ENCODE peak calls at places on chromosomes 6 and 20, in seven cellular contexts. R is SK-N-SH, V is GM23248, G is HCT116, T is hepatocyte, K is neural progenitor cell, U is PC-3. L is an unnamed sample.

GRCh38 chr6:32216292-32216691 is 7.6 kb downstream of the NOTCH4 start:
- DNase-seq in R (no peak), V (no peak), G (no peak), T (no peak), K (no peak), U (no peak), L (no peak)

GRCh38 chr6:55825402-55826051 is 49.9 kb downstream of the BMP5 start:
- DNase-seq in R (no peak), V (peak; percentile 82), G (no peak), T (peak; percentile 32), K (peak; percentile 61), U (peak; percentile 77), L (no peak)

GRCh38 chr6:30507849-30508843 is 18.8 kb downstream of the HLA-E start:
- DNase-seq in R (no peak), V (no peak), G (no peak), T (no peak), K (no peak), U (no peak), L (peak; percentile 65)

GRCh38 chr6:101879782-101880181 is 486.3 kb downstream of the GRIK2 start:
- DNase-seq in R (no peak), V (no peak), G (no peak), T (no peak), K (no peak), U (no peak), L (no peak)

GRCh38 chr20:46923550-46923949 is 28.9 kb downstream of the EYA2 start:
- DNase-seq in R (no peak), V (no peak), G (no peak), T (no peak), K (no peak), U (no peak), L (no peak)

GRCh38 chr6:41200296-41200900 is 551 bp downstream of the TREML2 start:
- DNase-seq in R (no peak), V (peak; percentile 26), G (no peak), T (no peak), K (no peak), U (no peak), L (peak; percentile 73)

GRCh38 chr6:170143401-170144150 is 147.3 kb downstream of the DLL1 start:
- DNase-seq in R (no peak), V (no peak), G (no peak), T (no peak), K (no peak), U (no peak), L (no peak)

GRCh38 chr6:28802417-28803336 is 121.1 kb downstream of the TRIM27 start:
- DNase-seq in R (no peak), V (peak; percentile 54), G (peak; percentile 58), T (no peak), K (no peak), U (peak; percentile 51), L (no peak)

GRCh38 chr6:144528605-144529425 is 243.7 kb downstream of the UTRN start:
- DNase-seq in R (no peak), V (peak; percentile 40), G (no peak), T (no peak), K (peak; percentile 81), U (peak; percentile 15), L (no peak)

GRCh38 chr6:162973975-162974374 is 246.2 kb downstream of the PACRG start:
- DNase-seq in R (no peak), V (peak; percentile 13), G (no peak), T (no peak), K (no peak), U (no peak), L (no peak)

GRCh38 chr6:41917528-41917927 is 3.4 kb downstream of the MED20 start:
- DNase-seq in R (no peak), V (peak; percentile 95), G (peak; percentile 71), T (no peak), K (no peak), U (peak; percentile 97), L (no peak)

GRCh38 chr20:11755071-11755881 is 162.4 kb upstream of the BTBD3 start:
- DNase-seq in R (no peak), V (peak; percentile 62), G (no peak), T (no peak), K (peak; percentile 50), U (peak; percentile 60), L (no peak)

GRCh38 chr6:166360243-166361079 is 18.1 kb upstream of the SFT2D1 start:
- DNase-seq in R (no peak), V (peak; percentile 29), G (no peak), T (no peak), K (no peak), U (peak; percentile 33), L (no peak)

GRCh38 chr20:35620818-35621559 is 5.4 kb downstream of the SPAG4 start:
- DNase-seq in R (no peak), V (no peak), G (no peak), T (no peak), K (no peak), U (no peak), L (no peak)

GRCh38 chr6:125114248-125114858 is 39.2 kb upstream of the TPD52L1 start:
- DNase-seq in R (peak; percentile 30), V (peak; percentile 68), G (peak; percentile 55), T (peak; percentile 66), K (peak; percentile 43), U (peak; percentile 74), L (peak; percentile 41)

GRCh38 chr6:20095436-20095835 is 116.8 kb downstream of the MBOAT1 start:
- DNase-seq in R (no peak), V (no peak), G (no peak), T (no peak), K (no peak), U (no peak), L (no peak)

GRCh38 chr6:52306972-52307849 is 22.7 kb upstream of the MCM3 start:
- DNase-seq in R (no peak), V (no peak), G (no peak), T (peak; percentile 26), K (no peak), U (no peak), L (no peak)

GRCh38 chr6:38364127-38364526 is 275.6 kb downstream of the BTBD9 start:
- DNase-seq in R (no peak), V (no peak), G (no peak), T (no peak), K (no peak), U (no peak), L (no peak)

GRCh38 chr6:151325075-151326050 is 66.0 kb downstream of the ZBTB2 start:
- DNase-seq in R (peak; percentile 80), V (peak; percentile 87), G (peak; percentile 78), T (peak; percentile 64), K (peak; percentile 68), U (peak; percentile 68), L (no peak)

GRCh38 chr6:14540276-14540675 is 422.7 kb downstream of the CD83 start:
- DNase-seq in R (no peak), V (no peak), G (no peak), T (no peak), K (peak; percentile 15), U (peak; percentile 91), L (no peak)

GRCh38 chr20:58794510-58795180 is 56.1 kb downstream of the GNAS-AS1 start:
- DNase-seq in R (no peak), V (no peak), G (no peak), T (no peak), K (peak; percentile 27), U (no peak), L (no peak)

GRCh38 chr6:10542135-10542689 is 21.1 kb downstream of the GCNT2 start:
- DNase-seq in R (no peak), V (no peak), G (no peak), T (no peak), K (no peak), U (no peak), L (no peak)

GRCh38 chr6:113860165-113860955 is 3.2 kb downstream of the MARCKS start:
- DNase-seq in R (peak; percentile 65), V (peak; percentile 70), G (no peak), T (peak; percentile 48), K (peak; percentile 43), U (peak; percentile 22), L (no peak)

GRCh38 chr6:104940238-104940880 is 16.5 kb upstream of the LIN28B start:
- DNase-seq in R (peak; percentile 92), V (no peak), G (no peak), T (peak; percentile 82), K (peak; percentile 95), U (no peak), L (no peak)

GRCh38 chr6:136077834-136078576 is 172.1 kb downstream of the MTFR2 start:
- DNase-seq in R (peak; percentile 32), V (peak; percentile 99), G (no peak), T (no peak), K (no peak), U (peak; percentile 33), L (no peak)

GRCh38 chr6:4780360-4780812 is 4.2 kb downstream of the CDYL start:
- DNase-seq in R (no peak), V (peak; percentile 60), G (no peak), T (no peak), K (no peak), U (peak; percentile 25), L (no peak)

GRCh38 chr20:33489495-33490022 is 337 bp upstream of the CBFA2T2 start:
- DNase-seq in R (peak; percentile 99), V (peak; percentile 99), G (peak; percentile 90), T (peak; percentile 100), K (no peak), U (peak; percentile 98), L (peak; percentile 98)
- H3K4me3 ChIP-seq in R (peak overlapping the region; percentile 46), V (peak overlapping the region; percentile 83), G (peak overlapping the region; percentile 48), T (peak overlapping the region; percentile 3), K (peak overlapping the region; percentile 51), U (peak overlapping the region; percentile 67), L (peak overlapping the region; percentile 67)

GRCh38 chr6:155883741-155884140 is 428.1 kb upstream of the NOX3 start:
- DNase-seq in R (no peak), V (peak; percentile 14), G (no peak), T (no peak), K (no peak), U (no peak), L (no peak)
- TF ChIP-seq EZH2phosphoT487 in R (no peak), V (no peak), G (no peak), T (no peak), K (no peak), U (no peak), L (no peak)

DNA sequence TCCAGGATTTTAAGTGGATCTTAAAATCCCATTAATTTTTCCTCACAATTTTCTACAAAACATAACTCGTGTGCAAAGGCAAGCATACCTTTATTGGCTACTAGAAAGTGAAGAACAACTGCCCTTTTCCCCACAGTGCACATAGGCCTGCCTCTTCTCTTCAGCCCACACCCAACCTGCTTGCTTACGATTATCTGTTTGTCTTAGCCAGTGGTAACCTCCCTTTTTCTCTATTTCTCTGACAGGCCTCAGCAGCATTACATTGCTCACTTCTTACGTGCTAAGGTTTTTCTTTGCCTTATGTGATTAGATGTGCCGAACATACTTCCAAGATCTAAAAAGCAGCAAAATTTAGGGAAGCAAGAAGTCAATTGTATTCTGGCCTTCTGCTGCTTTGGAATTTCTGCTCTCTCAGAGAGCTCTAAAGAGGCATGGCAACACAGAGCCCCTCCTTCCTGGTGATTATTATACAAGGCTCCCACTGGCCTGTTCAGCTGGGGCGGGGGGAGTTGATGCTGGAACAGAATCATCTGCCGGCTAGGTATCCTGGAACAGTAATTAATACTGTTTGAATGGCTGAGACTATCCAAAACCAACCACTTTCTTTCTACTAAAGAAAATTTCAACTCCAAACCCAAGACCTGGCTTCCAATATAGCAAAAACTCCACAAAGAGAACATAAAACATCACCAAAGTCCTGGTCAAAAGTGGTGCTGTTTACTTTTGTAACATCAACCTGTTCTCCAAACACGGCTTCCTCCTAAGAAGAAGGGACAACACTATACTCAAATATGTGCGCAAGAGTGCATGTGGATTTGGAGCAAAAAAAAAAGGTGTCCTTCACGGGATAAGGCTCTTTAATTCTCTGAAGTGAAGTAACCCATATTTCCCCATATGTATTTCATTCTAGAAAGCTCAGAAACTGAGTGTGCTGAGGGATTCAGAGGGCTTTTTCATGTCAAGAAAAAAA is 6.8 kb downstream of the B4GALT5 start:
- DNase-seq in R (no peak), V (no peak), G (no peak), T (peak; percentile 48), K (peak; percentile 74), U (no peak), L (no peak)
- H3K4me3 ChIP-seq in R (no peak overlapping the region), V (no peak overlapping the region), G (no peak overlapping the region), T (no peak overlapping the region), K (no peak overlapping the region), U (no peak overlapping the region), L (no peak overlapping the region)

GRCh38 chr20:48282591-48283228 is 497.4 kb upstream of the SULF2 start:
- DNase-seq in R (peak; percentile 33), V (peak; percentile 11), G (no peak), T (no peak), K (no peak), U (no peak), L (peak; percentile 36)
- TF ChIP-seq EZH2phosphoT487 in R (no peak), V (no peak), G (no peak), T (no peak), K (no peak), U (no peak), L (no peak)